ENCODE peak calls at places on chromosomes 16 and 17, in seven cellular contexts. Z is neural progenitor cell, I is fibroblast of lung, D is astrocyte, Q is MM.1S, O is K562, T is HCT116. M is an unnamed sample.

GRCh38 chr16:47787695-47788094 is 326.6 kb downstream of the PHKB start:
- DNase-seq in D (peak), T (no peak), Z (peak), O (no peak), Q (no peak), I (peak), M (peak)

GRCh38 chr17:74037320-74037719 is 166.2 kb upstream of the RPL38 start:
- DNase-seq in T (no peak), Q (no peak), D (no peak), I (peak), Z (peak), O (no peak), M (peak)

GRCh38 chr17:4858880-4859260 is 25.7 kb downstream of the MINK1 start:
- DNase-seq in Q (no peak), I (peak), Z (no peak), O (no peak), D (peak), T (no peak), M (peak)

GRCh38 chr16:46711106-46711769 is 21.8 kb downstream of the ORC6 start:
- DNase-seq in D (no peak), Q (no peak), Z (no peak), T (no peak), I (no peak), O (no peak), M (no peak)

GRCh38 chr17:33461051-33461450 is 168.0 kb upstream of the ASIC2 start:
- DNase-seq in O (no peak), T (no peak), D (no peak), Z (no peak), Q (no peak), I (no peak), M (no peak)

GRCh38 chr16:58413359-58413758 is 21.1 kb downstream of the GINS3 start:
- DNase-seq in O (no peak), D (no peak), Q (no peak), T (no peak), I (no peak), Z (no peak), M (no peak)

GRCh38 chr17:66983414-66984021 is 19.0 kb downstream of the CACNG4 start:
- DNase-seq in D (no peak), O (no peak), Z (no peak), T (no peak), I (no peak), Q (no peak), M (no peak)

GRCh38 chr16:143047-143446 is 4.6 kb upstream of the NPRL3 start:
- DNase-seq in D (no peak), O (peak), Q (no peak), T (no peak), I (no peak), Z (no peak), M (no peak)

GRCh38 chr16:20089246-20089965 is 15.7 kb upstream of the GPR139 start:
- DNase-seq in I (no peak), D (no peak), Z (no peak), T (no peak), Q (no peak), O (no peak), M (no peak)

GRCh38 chr17:64608571-64608981 is 53.5 kb downstream of the SMURF2 start:
- DNase-seq in Z (no peak), D (peak), I (peak), Q (no peak), T (no peak), O (no peak), M (peak)

GRCh38 chr16:20385844-20386832 is 18.4 kb downstream of the PDILT start:
- DNase-seq in D (no peak), T (peak), I (peak), Z (peak), Q (peak), O (peak), M (peak)

GRCh38 chr16:87053016-87053982 is 263.9 kb downstream of the C16orf95 start:
- DNase-seq in Q (no peak), D (no peak), Z (peak), T (no peak), O (peak), I (no peak), M (no peak)

GRCh38 chr16:82384017-82384416 is 214.0 kb upstream of the MPHOSPH6 start:
- DNase-seq in Z (no peak), O (no peak), I (no peak), D (no peak), T (no peak), Q (no peak), M (no peak)

GRCh38 chr16:27867122-27868110 is 196.1 kb downstream of the GSG1L start:
- DNase-seq in I (peak), D (peak), Q (peak), Z (peak), T (peak), O (peak), M (peak)

GRCh38 chr16:2143874-2144485 is 4.4 kb upstream of the RAB26 start:
- DNase-seq in Q (no peak), Z (no peak), I (no peak), D (no peak), O (no peak), T (no peak), M (no peak)

GRCh38 chr16:9567674-9568073 is 476.2 kb downstream of the HAPSTR1 start:
- DNase-seq in T (no peak), Z (no peak), D (no peak), Q (no peak), I (no peak), O (no peak), M (no peak)

GRCh38 chr17:59388070-59388556 is 56.7 kb downstream of the YPEL2 start:
- DNase-seq in T (no peak), O (no peak), Q (no peak), I (no peak), Z (no peak), D (no peak), M (no peak)

GRCh38 chr17:5813357-5813756 is 229.0 kb upstream of the NLRP1 start:
- DNase-seq in Q (no peak), D (no peak), T (no peak), Z (no peak), I (no peak), O (no peak), M (no peak)

GRCh38 chr17:18963126-18964017 is 11.4 kb downstream of the SLC5A10 start:
- DNase-seq in D (no peak), Q (no peak), O (no peak), I (no peak), T (no peak), Z (no peak), M (no peak)

GRCh38 chr17:9842057-9842758 is 16.5 kb downstream of the GLP2R start:
- DNase-seq in T (no peak), Z (no peak), Q (no peak), O (no peak), D (peak), I (peak), M (peak)

GRCh38 chr17:33099252-33099651 is 107.6 kb downstream of the SPACA3 start:
- DNase-seq in Z (no peak), I (no peak), T (no peak), D (no peak), O (no peak), Q (no peak), M (no peak)

GRCh38 chr17:16371742-16372141 is 9.1 kb upstream of the UBB start:
- DNase-seq in D (peak), I (peak), O (no peak), Q (no peak), T (no peak), Z (no peak), M (peak)

GRCh38 chr16:22007509-22008214 is at the start of gene MOSMO:
- DNase-seq in O (peak), Q (peak), Z (peak), I (peak), D (peak), T (no peak), M (peak)

GRCh38 chr17:19470529-19471261 is 59.7 kb downstream of the RNF112 start:
- DNase-seq in T (no peak), Z (peak), D (no peak), Q (no peak), I (no peak), O (no peak), M (no peak)

GRCh38 chr17:11404431-11404830 is 163.4 kb downstream of the SHISA6 start:
- DNase-seq in O (no peak), I (peak), Q (no peak), D (peak), T (no peak), Z (no peak), M (peak)

GRCh38 chr16:84040823-84041391 is 1.7 kb downstream of the SLC38A8 start:
- DNase-seq in O (no peak), D (peak), T (no peak), I (peak), Z (peak), Q (no peak), M (no peak)

GRCh38 chr17:9668532-9668931 is 23.2 kb downstream of the USP43 start:
- DNase-seq in Q (no peak), T (no peak), O (no peak), Z (no peak), I (peak), D (peak), M (peak)

GRCh38 chr16:53908731-53909130 is 204.8 kb downstream of the FTO start:
- DNase-seq in O (no peak), I (no peak), Z (no peak), T (no peak), Q (no peak), D (no peak), M (no peak)

GRCh38 chr17:74677558-74678466 is 34.9 kb downstream of the CD300LF start:
- DNase-seq in T (no peak), Z (no peak), I (peak), O (no peak), Q (peak), D (no peak), M (peak)

GRCh38 chr16:15490123-15490711 is 55.8 kb downstream of the BMERB1 start:
- DNase-seq in D (no peak), Q (no peak), I (no peak), T (no peak), Z (no peak), O (no peak), M (no peak)

GRCh38 chr17:42281571-42282096 is 5.4 kb upstream of the STAT5B start:
- DNase-seq in D (no peak), I (no peak), O (no peak), Q (no peak), Z (peak), T (no peak), M (no peak)

GRCh38 chr17:17140590-17140980 is 65.5 kb downstream of the PLD6 start:
- DNase-seq in Z (no peak), D (peak), T (no peak), O (peak), Q (no peak), I (peak), M (peak)

GRCh38 chr17:4176803-4177472 is 33.9 kb downstream of the CYB5D2 start:
- DNase-seq in Z (no peak), I (no peak), Q (no peak), D (no peak), T (no peak), O (no peak), M (no peak)

GRCh38 chr17:66829386-66829864 is 5.5 kb upstream of the CACNG5 start:
- DNase-seq in O (peak), D (peak), I (peak), Q (no peak), Z (peak), T (no peak), M (peak)

GRCh38 chr16:47966325-47966724 is 189.5 kb downstream of the ABCC12 start:
- DNase-seq in Q (no peak), I (no peak), T (no peak), Z (no peak), O (no peak), D (no peak), M (no peak)

GRCh38 chr16:29994613-29995329 is 646 bp downstream of the HIRIP3 start:
- DNase-seq in T (no peak), D (peak), Z (no peak), O (peak), I (peak), Q (no peak), M (peak)

GRCh38 chr17:44826123-44826790 is 3.8 kb downstream of the GJC1 start:
- DNase-seq in O (no peak), Z (no peak), D (no peak), T (no peak), I (peak), Q (no peak), M (peak)

GRCh38 chr17:7263071-7263800 is 958 bp upstream of the CLDN7 start:
- DNase-seq in D (no peak), I (no peak), Q (no peak), T (peak), Z (peak), O (peak), M (peak)

GRCh38 chr17:14308636-14308964 is 7.7 kb downstream of the HS3ST3B1 start:
- DNase-seq in Q (no peak), O (no peak), Z (no peak), D (no peak), I (no peak), T (no peak), M (no peak)

GRCh38 chr17:14310584-14310983 is 9.7 kb downstream of the HS3ST3B1 start:
- DNase-seq in Z (peak), O (no peak), Q (no peak), D (no peak), T (no peak), I (no peak), M (no peak)

GRCh38 chr17:14310101-14310500 is 9.2 kb downstream of the HS3ST3B1 start:
- DNase-seq in I (no peak), D (no peak), Q (no peak), O (no peak), Z (peak), T (no peak), M (no peak)

GRCh38 chr17:14307560-14308024 is 6.7 kb downstream of the HS3ST3B1 start:
- DNase-seq in O (no peak), D (peak), Q (no peak), T (no peak), I (peak), Z (no peak), M (no peak)

GRCh38 chr17:14308965-14309879 is 8.3 kb downstream of the HS3ST3B1 start:
- DNase-seq in D (peak), Z (peak), Q (no peak), I (peak), O (peak), T (no peak), M (peak)
- TF ChIP-seq EZH2 in D (no peak), Z (no peak), Q (no peak), I (no peak), O (no peak), T (no peak), M (no peak)

GRCh38 chr17:82250868-82251500 is 22.1 kb downstream of the SLC16A3 start:
- DNase-seq in I (no peak), Q (no peak), T (no peak), O (no peak), Z (no peak), D (no peak), M (no peak)
- H3K9ac ChIP-seq in I (no peak), Q (no peak), T (no peak), O (peak), Z (no peak), D (no peak), M (no peak)

GRCh38 chr16:51154271-51155171 is 3.5 kb upstream of the SALL1 start:
- DNase-seq in Z (peak), I (peak), Q (no peak), D (no peak), O (no peak), T (no peak), M (no peak)

GRCh38 chr16:51151951-51152663 is 1.0 kb upstream of the SALL1 start:
- DNase-seq in Q (no peak), T (no peak), O (no peak), Z (peak), D (peak), I (peak), M (no peak)

GRCh38 chr16:51151435-51151950 is 423 bp upstream of the SALL1 start:
- DNase-seq in Q (no peak), T (no peak), O (no peak), Z (peak), I (peak), D (peak), M (no peak)

GRCh38 chr16:51153275-51153991 is 2.4 kb upstream of the SALL1 start:
- DNase-seq in I (peak), O (no peak), Z (peak), Q (no peak), T (no peak), D (no peak), M (no peak)

DNA sequence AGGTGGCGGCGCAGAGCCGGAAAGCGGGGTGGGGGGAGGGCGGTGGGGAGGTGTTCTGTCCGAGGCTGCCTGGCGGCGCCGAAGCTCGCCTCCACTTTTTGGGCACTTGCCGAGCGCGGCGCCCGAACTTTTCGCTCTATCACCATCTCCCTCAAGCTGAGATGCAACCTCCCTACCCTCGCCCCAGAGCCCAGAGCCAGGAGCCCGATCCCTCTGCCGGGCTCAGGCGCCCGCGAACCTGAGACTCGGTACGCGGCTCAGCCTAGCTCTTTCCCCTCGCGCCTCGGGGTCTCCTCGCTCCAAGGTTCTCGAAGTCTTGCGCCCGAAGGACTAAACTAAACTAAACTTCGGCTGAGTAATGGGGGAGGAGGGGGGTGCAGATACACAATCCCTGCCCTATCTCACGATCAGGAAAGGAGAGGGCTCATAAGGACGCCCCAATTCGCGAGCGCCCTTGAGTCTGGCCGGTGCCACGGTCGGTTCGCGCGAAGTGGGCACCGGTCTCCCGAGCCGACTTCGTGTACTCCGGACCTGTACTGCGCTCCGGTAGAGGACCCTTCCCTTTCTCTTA is 1.7 kb upstream of the SALL1 start:
- DNase-seq in I (no peak), T (no peak), D (peak), Q (no peak), O (no peak), Z (no peak), M (no peak)
- TF ChIP-seq EZH2 in I (peak), T (no peak), D (no peak), Q (no peak), O (no peak), Z (no peak), M (no peak)

GRCh38 chr17:27531469-27531948 is 75.3 kb downstream of the KSR1 start:
- DNase-seq in T (no peak), D (no peak), O (no peak), Z (no peak), I (no peak), Q (no peak), M (no peak)
- H3K9ac ChIP-seq in T (no peak), D (no peak), O (peak), Z (no peak), I (no peak), Q (no peak), M (no peak)

GRCh38 chr16:31475949-31476304 is 4.0 kb downstream of the TGFB1I1 start:
- DNase-seq in I (no peak), O (peak), Z (no peak), Q (no peak), T (no peak), D (no peak), M (no peak)
- TF ChIP-seq EZH2 in I (no peak), O (no peak), Z (peak), Q (no peak), T (no peak), D (no peak), M (no peak)

GRCh38 chr17:75875940-75876189 is 2.5 kb downstream of the TRIM47 start:
- DNase-seq in D (no peak), O (no peak), T (no peak), Z (no peak), I (no peak), Q (no peak), M (no peak)
- H3K9ac ChIP-seq in D (no peak), O (peak), T (peak), Z (no peak), I (no peak), Q (peak), M (peak)

GRCh38 chr16:88941051-88941932 is 35.7 kb downstream of the CBFA2T3 start:
- DNase-seq in I (no peak), O (no peak), Z (peak), Q (no peak), T (no peak), D (no peak), M (no peak)

GRCh38 chr16:88943131-88943664 is 33.8 kb downstream of the CBFA2T3 start:
- DNase-seq in O (no peak), T (no peak), Z (no peak), Q (no peak), I (no peak), D (no peak), M (no peak)

GRCh38 chr16:88943741-88944140 is 33.3 kb downstream of the CBFA2T3 start:
- DNase-seq in O (no peak), Z (no peak), Q (no peak), D (no peak), T (no peak), I (no peak), M (no peak)

GRCh38 chr16:88940196-88941050 is 36.6 kb downstream of the CBFA2T3 start:
- DNase-seq in I (no peak), Q (no peak), Z (peak), T (no peak), D (no peak), O (no peak), M (no peak)

DNA sequence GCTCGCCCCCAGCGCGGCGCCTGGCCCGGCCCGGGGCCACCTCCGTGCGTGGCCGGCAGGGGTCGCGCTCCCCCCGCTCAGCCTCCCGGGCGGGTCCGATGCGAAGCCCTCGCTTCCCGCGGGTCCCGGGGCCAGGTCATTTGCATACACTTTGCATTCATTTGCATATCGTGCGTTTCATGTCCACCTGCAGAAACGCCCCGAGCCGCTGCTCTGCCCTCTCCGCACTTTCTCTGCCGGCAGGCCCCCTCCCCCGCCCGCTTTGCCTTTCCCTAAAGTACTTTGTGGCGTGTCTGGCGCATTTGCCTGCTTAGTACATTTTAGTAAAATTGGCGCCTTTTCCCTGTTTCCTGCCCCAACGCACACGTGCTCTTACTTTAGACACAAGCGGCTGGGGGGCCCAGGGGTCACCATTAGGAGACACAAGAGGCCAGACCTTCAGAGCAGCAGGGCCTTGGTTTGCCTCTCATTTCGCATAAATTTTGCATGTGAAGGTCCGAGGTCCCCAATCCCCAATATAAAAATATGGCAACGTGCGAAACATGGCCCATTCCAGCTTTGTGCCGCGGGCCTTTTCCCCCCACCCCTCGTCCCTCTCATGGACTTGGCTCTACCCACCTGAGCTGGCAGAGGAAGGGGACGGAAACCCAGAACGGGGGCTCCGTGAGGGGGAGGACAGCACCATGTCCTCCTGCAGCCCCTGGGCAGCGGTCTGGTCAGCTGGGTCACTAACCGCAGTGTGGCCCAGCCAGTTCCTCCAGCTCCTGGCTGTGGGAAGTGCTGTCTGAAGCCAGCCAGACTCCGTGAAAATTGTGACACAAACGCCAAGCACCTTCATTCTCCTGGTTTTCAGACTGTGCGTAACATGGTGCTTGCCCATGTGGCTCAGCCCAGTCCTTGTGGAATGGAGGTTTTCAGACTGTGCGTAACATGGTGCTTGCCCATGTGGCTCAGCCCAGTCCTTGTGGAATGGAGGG is 34.8 kb downstream of the CBFA2T3 start:
- DNase-seq in Z (peak), O (no peak), D (no peak), T (peak), Q (no peak), I (no peak), M (no peak)
- TF ChIP-seq EZH2 in Z (no peak), O (no peak), D (peak), T (no peak), Q (no peak), I (peak), M (no peak)

M was measured in PC-3.